ENCODE peak calls at places on chromosomes 12 and 14, in ten cellular contexts. J is right cardiac atrium; R is naive thymus-derived CD4-positive, alpha-beta T cell; E is cardiac muscle cell; K is CD4-positive, alpha-beta memory T cell; T is CD8-positive, alpha-beta T cell; O is K562; U is AG04450; S is neural progenitor cell; M is CD4-positive, alpha-beta T cell. F is an unnamed sample.

GRCh38 chr12:105084251-105085250 is at the start of gene ALDH1L2:
- DNase-seq in J (peak), R (no peak), E (peak), K (peak), T (peak), O (peak), U (peak), S (peak), M (peak), F (peak)

GRCh38 chr12:26271024-26271423 is 75.7 kb downstream of the SSPN start:
- DNase-seq in J (no peak), R (no peak), E (no peak), K (no peak), T (no peak), O (peak), U (no peak), S (no peak), M (no peak), F (no peak)

GRCh38 chr12:100251917-100252316 is 15.0 kb downstream of the DEPDC4 start:
- DNase-seq in J (no peak), R (no peak), E (no peak), K (no peak), T (no peak), O (no peak), U (no peak), S (no peak), M (no peak), F (no peak)

GRCh38 chr14:93533864-93534263 is 103.1 kb downstream of the UNC79 start:
- DNase-seq in J (no peak), R (no peak), E (no peak), K (no peak), T (no peak), O (no peak), U (no peak), S (no peak), M (no peak), F (no peak)

GRCh38 chr14:99129998-99130397 is 142.0 kb downstream of the BCL11B start:
- DNase-seq in J (no peak), R (no peak), E (no peak), K (no peak), T (peak), O (no peak), U (no peak), S (no peak), M (no peak), F (no peak)

GRCh38 chr12:21774358-21775129 is at the start of gene KCNJ8:
- DNase-seq in J (peak), R (no peak), E (peak), K (peak), T (no peak), O (peak), U (peak), S (peak), M (no peak), F (peak)

GRCh38 chr12:45721374-45721773 is 8.1 kb upstream of the ARID2 start:
- DNase-seq in J (no peak), R (no peak), E (no peak), K (no peak), T (no peak), O (no peak), U (no peak), S (no peak), M (no peak), F (no peak)

GRCh38 chr12:32680787-32681186 is 1.7 kb downstream of the DNM1L start:
- DNase-seq in J (no peak), R (no peak), E (no peak), K (no peak), T (no peak), O (no peak), U (no peak), S (no peak), M (no peak), F (no peak)

GRCh38 chr12:124515981-124516380 is 51.4 kb downstream of the NCOR2 start:
- DNase-seq in J (peak), R (no peak), E (no peak), K (no peak), T (no peak), O (no peak), U (no peak), S (no peak), M (no peak), F (no peak)
- H3K27ac ChIP-seq in J (peak), R (no peak), E (peak), K (no peak), T (no peak), O (no peak), U (peak), S (no peak), M (no peak), F (peak)

GRCh38 chr14:96762650-96763049 is 34.5 kb upstream of the VRK1 start:
- DNase-seq in J (no peak), R (peak), E (peak), K (peak), T (no peak), O (peak), U (no peak), S (peak), M (no peak), F (peak)

GRCh38 chr14:96761066-96761465 is 36.1 kb upstream of the VRK1 start:
- DNase-seq in J (no peak), R (no peak), E (no peak), K (no peak), T (no peak), O (no peak), U (no peak), S (no peak), M (no peak), F (no peak)

DNA sequence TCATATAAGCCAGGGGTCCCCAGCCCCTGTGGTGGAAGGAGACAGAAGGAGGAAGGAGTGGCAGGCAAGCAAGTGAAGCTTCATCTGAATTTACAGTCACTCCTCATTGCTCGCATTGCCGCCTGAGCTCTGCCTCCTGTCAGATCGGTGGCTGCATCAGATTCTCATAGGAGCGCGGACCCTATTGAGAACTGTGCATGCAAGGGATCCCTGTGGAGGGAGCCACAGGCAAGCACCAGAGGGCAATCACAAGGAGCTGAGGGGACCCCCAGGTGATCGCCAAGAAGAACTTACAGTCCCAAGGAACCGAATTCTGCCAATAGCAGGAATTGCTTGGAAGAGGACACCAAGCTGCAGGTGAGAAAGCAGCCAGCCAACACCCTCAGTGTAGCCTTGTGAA is 33.2 kb upstream of the VRK1 start:
- DNase-seq in J (no peak), R (no peak), E (no peak), K (no peak), T (no peak), O (no peak), U (no peak), S (no peak), M (no peak), F (no peak)
- H3K27ac ChIP-seq in J (no peak), R (no peak), E (no peak), K (no peak), T (no peak), O (no peak), U (no peak), S (no peak), M (no peak), F (no peak)

GRCh38 chr12:123108682-123109066 is 42.2 kb downstream of the PITPNM2 start:
- DNase-seq in J (no peak), R (no peak), E (no peak), K (no peak), T (no peak), O (no peak), U (no peak), S (no peak), M (no peak), F (no peak)

GRCh38 chr12:123111498-123112165 is 39.3 kb downstream of the PITPNM2 start:
- DNase-seq in J (no peak), R (no peak), E (no peak), K (no peak), T (no peak), O (no peak), U (no peak), S (no peak), M (no peak), F (peak)

GRCh38 chr12:123107926-123108681 is 42.8 kb downstream of the PITPNM2 start:
- DNase-seq in J (no peak), R (no peak), E (no peak), K (no peak), T (no peak), O (no peak), U (no peak), S (no peak), M (no peak), F (no peak)

GRCh38 chr12:123106640-123107359 is 44.1 kb downstream of the PITPNM2 start:
- DNase-seq in J (peak), R (peak), E (no peak), K (peak), T (peak), O (peak), U (no peak), S (no peak), M (peak), F (no peak)

DNA sequence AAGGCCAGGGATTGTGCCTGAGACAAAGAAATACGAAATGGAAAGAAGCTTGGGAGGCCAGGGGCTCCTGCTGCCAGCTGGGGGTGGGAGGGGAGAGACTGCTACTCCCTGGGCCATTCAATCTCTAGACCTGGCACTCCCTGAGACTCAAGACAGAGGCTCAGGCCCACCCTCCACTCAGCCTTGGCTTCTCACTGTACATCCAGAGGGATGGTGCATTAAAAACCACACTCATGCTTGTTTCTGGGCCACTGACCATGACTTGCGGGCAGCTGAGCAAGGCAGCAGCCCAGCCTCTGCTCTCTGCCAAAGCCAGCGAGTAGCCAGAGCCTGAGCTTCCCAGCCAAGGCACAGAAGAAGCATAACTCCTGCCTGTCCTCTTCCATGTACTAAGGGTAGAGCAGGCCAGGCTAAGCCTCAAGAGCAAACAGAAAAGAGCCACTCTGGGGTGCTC is 41.5 kb downstream of the PITPNM2 start:
- DNase-seq in J (peak), R (no peak), E (no peak), K (no peak), T (no peak), O (no peak), U (no peak), S (no peak), M (no peak), F (peak)
- H3K27ac ChIP-seq in J (no peak), R (no peak), E (no peak), K (no peak), T (no peak), O (no peak), U (no peak), S (no peak), M (no peak), F (peak)

GRCh38 chr12:54276368-54276767 is 3.6 kb downstream of the CBX5 start:
- DNase-seq in J (no peak), R (no peak), E (no peak), K (no peak), T (no peak), O (no peak), U (no peak), S (no peak), M (no peak), F (no peak)

GRCh38 chr12:54279227-54279631 is 693 bp downstream of the CBX5 start:
- DNase-seq in J (no peak), R (no peak), E (no peak), K (no peak), T (no peak), O (no peak), U (no peak), S (no peak), M (no peak), F (no peak)

GRCh38 chr12:54279632-54280400 is at the start of gene CBX5:
- DNase-seq in J (peak), R (peak), E (peak), K (peak), T (peak), O (peak), U (peak), S (peak), M (peak), F (peak)

GRCh38 chr12:54280401-54281260 is at the start of gene HNRNPA1:
- DNase-seq in J (peak), R (peak), E (peak), K (peak), T (peak), O (peak), U (peak), S (peak), M (peak), F (peak)

DNA sequence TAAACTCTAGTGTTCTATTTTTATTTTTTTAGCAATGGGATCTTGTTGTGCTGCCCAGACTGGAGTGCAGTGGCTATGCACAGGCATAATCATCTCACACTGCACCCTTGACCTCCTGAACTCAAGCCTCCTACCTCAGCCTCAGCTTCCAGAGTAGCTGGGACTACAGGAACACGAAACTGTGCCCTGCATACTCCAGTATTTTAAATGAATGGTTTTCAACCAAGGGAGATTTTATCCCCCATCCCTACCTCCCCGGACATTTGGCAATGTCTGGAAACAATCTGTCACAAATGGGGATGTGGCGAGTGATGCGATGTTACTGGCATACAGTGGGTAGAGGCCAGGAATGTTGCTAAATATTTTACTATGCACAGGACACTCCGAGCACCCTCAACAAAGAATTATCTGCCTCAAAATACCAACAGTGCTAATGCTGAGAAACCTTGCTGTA is 2.1 kb downstream of the CBX5 start:
- DNase-seq in J (no peak), R (no peak), E (no peak), K (no peak), T (no peak), O (peak), U (no peak), S (no peak), M (no peak), F (no peak)
- H3K27ac ChIP-seq in J (peak), R (peak), E (peak), K (peak), T (no peak), O (peak), U (no peak), S (no peak), M (peak), F (no peak)

DNA sequence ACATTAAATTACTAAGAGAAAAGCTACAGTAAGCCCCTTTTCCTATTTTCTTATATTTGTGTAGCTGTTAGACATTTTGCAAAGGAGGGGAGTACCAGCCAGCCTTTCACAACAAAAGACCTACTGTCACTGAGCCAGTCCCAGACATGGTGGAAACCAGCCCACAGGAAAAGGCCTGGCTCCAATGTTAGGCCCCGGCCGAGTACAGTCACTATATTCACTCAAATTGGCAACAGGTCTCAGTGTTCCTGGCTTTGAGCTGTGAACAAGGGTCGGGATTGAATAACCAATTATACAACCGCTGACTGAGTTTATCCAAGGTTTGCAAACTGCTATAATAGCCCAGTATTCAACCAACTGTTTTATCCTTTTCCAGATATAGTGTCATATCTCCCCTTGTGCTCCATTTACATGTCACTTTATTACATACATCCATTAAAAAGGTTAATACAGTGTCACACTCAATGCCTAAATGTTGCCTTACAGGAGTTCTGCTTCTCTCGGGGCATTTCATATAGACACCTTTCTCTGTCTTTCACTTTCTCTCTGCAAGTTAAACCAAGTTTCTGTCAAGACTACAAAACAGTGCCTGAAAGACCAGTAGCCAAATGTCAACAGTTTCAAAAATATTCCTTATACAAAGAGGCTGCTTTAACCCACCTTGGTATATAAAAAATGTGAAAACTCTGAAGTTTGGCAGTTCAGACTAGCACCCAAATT is 178.1 kb downstream of the SOX5 start:
- DNase-seq in J (peak), R (no peak), E (no peak), K (no peak), T (no peak), O (no peak), U (no peak), S (peak), M (no peak), F (peak)
- H3K27ac ChIP-seq in J (no peak), R (no peak), E (no peak), K (no peak), T (no peak), O (peak), U (no peak), S (peak), M (no peak), F (peak)

GRCh38 chr14:58755026-58755929 is 117.5 kb downstream of the DACT1 start:
- DNase-seq in J (peak), R (no peak), E (no peak), K (no peak), T (no peak), O (no peak), U (no peak), S (peak), M (no peak), F (no peak)

GRCh38 chr14:58763210-58763609 is 125.4 kb downstream of the DACT1 start:
- DNase-seq in J (no peak), R (no peak), E (no peak), K (no peak), T (no peak), O (no peak), U (no peak), S (no peak), M (no peak), F (no peak)

GRCh38 chr14:58765375-58765774 is 127.6 kb downstream of the DACT1 start:
- DNase-seq in J (peak), R (no peak), E (no peak), K (no peak), T (no peak), O (no peak), U (no peak), S (no peak), M (no peak), F (no peak)

GRCh38 chr14:58765843-58766242 is 128.1 kb downstream of the DACT1 start:
- DNase-seq in J (no peak), R (no peak), E (peak), K (no peak), T (no peak), O (no peak), U (no peak), S (no peak), M (no peak), F (no peak)

GRCh38 chr14:58760121-58760520 is 122.4 kb downstream of the DACT1 start:
- DNase-seq in J (no peak), R (no peak), E (no peak), K (no peak), T (no peak), O (no peak), U (no peak), S (no peak), M (no peak), F (no peak)
- H3K27ac ChIP-seq in J (no peak), R (no peak), E (no peak), K (no peak), T (no peak), O (no peak), U (no peak), S (no peak), M (no peak), F (no peak)

GRCh38 chr14:53217283-53217994 is 64.3 kb upstream of the DDHD1 start:
- DNase-seq in J (peak), R (peak), E (peak), K (peak), T (peak), O (peak), U (no peak), S (peak), M (peak), F (peak)
- H3K27ac ChIP-seq in J (no peak), R (peak), E (no peak), K (peak), T (no peak), O (no peak), U (no peak), S (no peak), M (no peak), F (no peak)

GRCh38 chr14:102264355-102264754 is 40.6 kb downstream of the MOK start:
- DNase-seq in J (peak), R (no peak), E (no peak), K (no peak), T (no peak), O (no peak), U (no peak), S (no peak), M (no peak), F (no peak)
- H3K27ac ChIP-seq in J (peak), R (no peak), E (peak), K (no peak), T (no peak), O (peak), U (no peak), S (no peak), M (no peak), F (no peak)

GRCh38 chr14:51206462-51206861 is 33.6 kb upstream of the TMX1 start:
- DNase-seq in J (no peak), R (no peak), E (no peak), K (no peak), T (no peak), O (no peak), U (no peak), S (peak), M (no peak), F (no peak)
- H3K27ac ChIP-seq in J (no peak), R (no peak), E (no peak), K (no peak), T (no peak), O (no peak), U (no peak), S (no peak), M (no peak), F (no peak)